ENCODE peak calls at places on chromosome 11, in eight cellular contexts. D, F, V, O, T, Y, R and L are unnamed samples.
A peak's percentile ranks its signal among the peaks of the same experiment; 100 is the strongest.

GRCh38 chr11:70111269-70112016 is 33.3 kb downstream of the ANO1 start:
- DNase-seq in Y (no peak), R (no peak), V (no peak), D (peak; percentile 50), O (no peak), T (no peak), F (peak; percentile 27), L (no peak)

GRCh38 chr11:1534682-1535081 is 37.4 kb downstream of the DUSP8 start:
- DNase-seq in T (no peak), O (no peak), D (peak; percentile 14), Y (no peak), V (no peak), R (no peak), F (no peak), L (no peak)

GRCh38 chr11:1705121-1706052 is 8.4 kb downstream of the KRTAP5-6 start:
- DNase-seq in F (no peak), D (no peak), O (no peak), V (peak; percentile 24), R (no peak), T (no peak), Y (no peak), L (no peak)

GRCh38 chr11:124510279-124510678 is 33.2 kb downstream of the OR8B12 start:
- DNase-seq in D (no peak), O (no peak), F (no peak), Y (no peak), V (no peak), R (no peak), T (no peak), L (no peak)

GRCh38 chr11:94536386-94536785 is 7.3 kb upstream of the FUT4 start:
- DNase-seq in T (no peak), D (no peak), Y (no peak), F (no peak), O (no peak), R (no peak), V (no peak), L (no peak)

GRCh38 chr11:1057806-1058205 is 16.9 kb upstream of the MUC2 start:
- DNase-seq in D (no peak), Y (no peak), R (no peak), O (no peak), F (no peak), T (no peak), V (no peak), L (no peak)

GRCh38 chr11:27720277-27720830 is 20.1 kb upstream of the BDNF start:
- DNase-seq in R (no peak), Y (no peak), F (no peak), V (no peak), T (no peak), D (peak; percentile 60), O (no peak), L (peak; percentile 30)

GRCh38 chr11:72634016-72634415 is 40.2 kb downstream of the PDE2A start:
- DNase-seq in O (no peak), R (no peak), V (no peak), Y (no peak), F (no peak), T (no peak), D (no peak), L (no peak)

GRCh38 chr11:8363924-8364323 is 100.2 kb upstream of the LMO1 start:
- DNase-seq in Y (no peak), V (no peak), O (no peak), F (no peak), R (no peak), D (peak; percentile 21), T (no peak), L (no peak)

GRCh38 chr11:44104472-44105294 is 9.2 kb downstream of the EXT2 start:
- DNase-seq in R (no peak), O (no peak), D (peak; percentile 67), V (no peak), F (no peak), T (no peak), Y (no peak), L (no peak)

GRCh38 chr11:47179655-47179991 is 2.9 kb upstream of the ARFGAP2 start:
- DNase-seq in D (peak; percentile 56), F (no peak), T (peak; percentile 32), R (peak; percentile 42), Y (no peak), O (no peak), V (no peak), L (peak; percentile 45)

GRCh38 chr11:44315947-44316387 is 6.0 kb upstream of the ALX4 start:
- DNase-seq in Y (no peak), T (no peak), F (no peak), D (peak; percentile 42), V (no peak), R (no peak), O (no peak), L (no peak)

GRCh38 chr11:83219095-83219494 is 25.6 kb downstream of the ANKRD42 start:
- DNase-seq in Y (no peak), R (no peak), D (peak; percentile 4), T (no peak), V (no peak), O (no peak), F (no peak), L (no peak)

GRCh38 chr11:60511393-60511792 is 3.8 kb upstream of the MS4A13 start:
- DNase-seq in D (no peak), R (no peak), O (no peak), T (no peak), F (no peak), Y (no peak), V (no peak), L (no peak)

GRCh38 chr11:5280582-5281102 is 10.9 kb upstream of the HBE1 start:
- DNase-seq in V (no peak), D (peak; percentile 96), O (no peak), R (no peak), F (peak; percentile 99), Y (no peak), T (no peak), L (peak; percentile 8)

GRCh38 chr11:86594746-86595145 is 77.7 kb downstream of the ME3 start:
- DNase-seq in F (no peak), O (no peak), V (no peak), D (no peak), Y (no peak), T (no peak), R (no peak), L (no peak)

GRCh38 chr11:73205666-73206343 is 12.3 kb upstream of the P2RY2 start:
- DNase-seq in F (no peak), Y (no peak), D (no peak), O (no peak), R (no peak), T (no peak), V (no peak), L (no peak)

GRCh38 chr11:36035454-36035853 is 91.6 kb downstream of the LDLRAD3 start:
- DNase-seq in T (no peak), F (no peak), R (no peak), O (no peak), Y (no peak), V (no peak), D (no peak), L (no peak)

GRCh38 chr11:128619540-128620305 is 32.4 kb upstream of the ETS1 start:
- DNase-seq in T (no peak), D (no peak), V (no peak), Y (no peak), R (no peak), O (no peak), F (no peak), L (no peak)

GRCh38 chr11:24762076-24762475 is 265.2 kb downstream of the LUZP2 start:
- DNase-seq in O (no peak), V (no peak), Y (no peak), T (no peak), F (no peak), R (no peak), D (no peak), L (no peak)

GRCh38 chr11:10272132-10272531 is 21.9 kb downstream of the SBF2 start:
- DNase-seq in R (no peak), F (no peak), O (no peak), T (no peak), V (no peak), Y (no peak), D (no peak), L (no peak)

GRCh38 chr11:113906038-113906437 is 1.4 kb downstream of the HTR3B start:
- DNase-seq in R (no peak), D (peak; percentile 22), F (peak; percentile 8), V (no peak), Y (no peak), T (no peak), O (no peak), L (no peak)

GRCh38 chr11:130740819-130741218 is 175.5 kb downstream of the SNX19 start:
- DNase-seq in O (no peak), V (no peak), T (no peak), R (no peak), D (peak; percentile 38), F (no peak), Y (no peak), L (no peak)

GRCh38 chr11:65873280-65874156 is 918 bp upstream of the EFEMP2 start:
- DNase-seq in T (peak; percentile 97), F (peak; percentile 78), V (peak; percentile 98), Y (peak; percentile 92), O (peak; percentile 97), R (peak; percentile 95), D (peak; percentile 95), L (peak; percentile 98)

GRCh38 chr11:46917109-46918086 is 952 bp downstream of the LRP4 start:
- DNase-seq in D (no peak), F (no peak), T (no peak), V (no peak), R (no peak), Y (no peak), O (no peak), L (no peak)

GRCh38 chr11:7520011-7520942 is 6.5 kb downstream of the PPFIBP2 start:
- DNase-seq in R (no peak), O (no peak), F (no peak), V (no peak), D (no peak), Y (no peak), T (no peak), L (no peak)

GRCh38 chr11:134293119-134294113 is 17.2 kb downstream of the GLB1L3 start:
- DNase-seq in R (no peak), D (no peak), V (no peak), T (no peak), Y (no peak), F (no peak), O (no peak), L (no peak)

GRCh38 chr11:15737326-15737725 is 619.0 kb downstream of the SOX6 start:
- DNase-seq in V (no peak), R (no peak), O (no peak), D (no peak), T (no peak), Y (no peak), F (no peak), L (no peak)

GRCh38 chr11:127226959-127227358 is 226.4 kb upstream of the KIRREL3 start:
- DNase-seq in R (no peak), O (no peak), Y (no peak), D (no peak), F (no peak), T (no peak), V (no peak), L (no peak)

GRCh38 chr11:120185678-120186407 is 25.0 kb upstream of the OAF start:
- DNase-seq in Y (no peak), O (no peak), R (no peak), T (no peak), F (no peak), D (no peak), V (peak; percentile 12), L (no peak)

GRCh38 chr11:27616711-27617110 is 83.5 kb downstream of the BDNF start:
- DNase-seq in D (no peak), F (no peak), O (no peak), V (no peak), Y (no peak), R (no peak), T (no peak), L (no peak)

GRCh38 chr11:76234704-76235232 is 28.5 kb upstream of the WNT11 start:
- DNase-seq in V (no peak), R (no peak), O (no peak), Y (peak; percentile 70), T (no peak), F (no peak), D (no peak), L (no peak)

GRCh38 chr11:10502770-10503169 is 38.2 kb downstream of the RNF141 start:
- DNase-seq in D (no peak), O (no peak), F (no peak), Y (no peak), R (no peak), T (no peak), V (no peak), L (no peak)

GRCh38 chr11:78139422-78140391 is at the start of gene ALG8:
- DNase-seq in Y (peak; percentile 92), T (peak; percentile 96), F (peak; percentile 91), D (peak; percentile 97), R (peak; percentile 98), O (peak; percentile 94), V (peak; percentile 98), L (peak; percentile 97)